ENCODE peak calls at places on chromosomes 6 and 20, in five cellular contexts. D is BJ, N is GM06990, O is GM12865, Y is WERI-Rb-1. B is an unnamed sample.

GRCh38 chr6:52547647-52548352 is 29.1 kb downstream of the TRAM2 start:
- DNase-seq in D (no peak), N (no peak), O (no peak), Y (no peak), B (no peak)

GRCh38 chr20:49482621-49483017 is at the start of gene KCNB1:
- DNase-seq in D (no peak), N (peak; percentile 16), O (peak; percentile 6), Y (peak; percentile 89), B (peak; percentile 40)

GRCh38 chr20:3765171-3765887 is 2.2 kb downstream of the ADISSP start:
- DNase-seq in D (no peak), N (no peak), O (no peak), Y (no peak), B (no peak)

GRCh38 chr6:25608562-25609174 is 43.3 kb upstream of the SCGN start:
- DNase-seq in D (no peak), N (no peak), O (no peak), Y (no peak), B (no peak)

GRCh38 chr6:121828567-121828966 is 393.1 kb downstream of the GJA1 start:
- DNase-seq in D (no peak), N (no peak), O (no peak), Y (no peak), B (no peak)

GRCh38 chr6:55963301-55963700 is 87.9 kb upstream of the BMP5 start:
- DNase-seq in D (no peak), N (no peak), O (no peak), Y (peak; percentile 28), B (peak; percentile 53)

GRCh38 chr6:159871241-159871640 is 19.5 kb upstream of the MAS1 start:
- DNase-seq in D (no peak), N (no peak), O (no peak), Y (no peak), B (no peak)

GRCh38 chr6:165884813-165885765 is 222.0 kb upstream of the PDE10A start:
- DNase-seq in D (no peak), N (peak; percentile 65), O (peak; percentile 79), Y (peak; percentile 71), B (peak; percentile 93)

GRCh38 chr6:25341923-25342619 is 62.9 kb downstream of the CARMIL1 start:
- DNase-seq in D (no peak), N (no peak), O (no peak), Y (no peak), B (no peak)

GRCh38 chr20:11379257-11380011 is 538.3 kb upstream of the BTBD3 start:
- DNase-seq in D (no peak), N (no peak), O (peak; percentile 70), Y (peak; percentile 99), B (peak; percentile 83)

GRCh38 chr6:30443657-30444450 is 45.5 kb upstream of the HLA-E start:
- DNase-seq in D (no peak), N (no peak), O (no peak), Y (no peak), B (no peak)

GRCh38 chr6:72825265-72825918 is 203.5 kb downstream of the KCNQ5 start:
- DNase-seq in D (no peak), N (no peak), O (peak; percentile 19), Y (no peak), B (no peak)

GRCh38 chr6:45609141-45609638 is 231.5 kb upstream of the SUPT3H start:
- DNase-seq in D (peak; percentile 92), N (no peak), O (no peak), Y (no peak), B (no peak)

GRCh38 chr6:64146094-64146493 is 510.5 kb downstream of the PHF3 start:
- DNase-seq in D (no peak), N (no peak), O (no peak), Y (no peak), B (no peak)

GRCh38 chr6:33853736-33854135 is 49.9 kb upstream of the MLN start:
- DNase-seq in D (no peak), N (no peak), O (no peak), Y (no peak), B (no peak)

GRCh38 chr6:82045965-82046756 is 201.4 kb downstream of the IBTK start:
- DNase-seq in D (peak; percentile 84), N (no peak), O (no peak), Y (no peak), B (no peak)

GRCh38 chr6:11909696-11910132 is 102.4 kb upstream of the HIVEP1 start:
- DNase-seq in D (peak; percentile 44), N (no peak), O (no peak), Y (no peak), B (no peak)

GRCh38 chr20:11982958-11983470 is 65.3 kb downstream of the BTBD3 start:
- DNase-seq in D (no peak), N (no peak), O (no peak), Y (no peak), B (no peak)

GRCh38 chr20:57076202-57076651 is 190.2 kb downstream of the BMP7 start:
- DNase-seq in D (peak; percentile 55), N (no peak), O (no peak), Y (no peak), B (no peak)

GRCh38 chr6:27293436-27294152 is 18.5 kb downstream of the POM121L2 start:
- DNase-seq in D (no peak), N (no peak), O (peak; percentile 53), Y (no peak), B (peak; percentile 47)

GRCh38 chr6:150865406-150866146 is at the start of gene MTHFD1L:
- DNase-seq in D (peak; percentile 45), N (peak; percentile 86), O (peak; percentile 88), Y (peak; percentile 85), B (peak; percentile 80)

GRCh38 chr20:51259455-51259854 is 236.5 kb upstream of the KCNG1 start:
- DNase-seq in D (no peak), N (no peak), O (no peak), Y (no peak), B (no peak)

GRCh38 chr20:5920581-5920980 is 29.8 kb downstream of the TRMT6 start:
- DNase-seq in D (no peak), N (no peak), O (no peak), Y (peak; percentile 13), B (no peak)

GRCh38 chr6:72080260-72080941 is 194.1 kb downstream of the RIMS1 start:
- DNase-seq in D (no peak), N (no peak), O (no peak), Y (no peak), B (no peak)

GRCh38 chr6:163661271-163661671 is 246.8 kb downstream of the QKI start:
- DNase-seq in D (no peak), N (peak; percentile 52), O (peak; percentile 50), Y (no peak), B (no peak)

GRCh38 chr6:123803456-123803861 is 206 bp upstream of the NKAIN2 start:
- DNase-seq in D (no peak), N (no peak), O (no peak), Y (no peak), B (no peak)

GRCh38 chr20:46250772-46251171 is 57.5 kb downstream of the CDH22 start:
- DNase-seq in D (no peak), N (no peak), O (no peak), Y (no peak), B (no peak)

GRCh38 chr20:46251211-46251673 is 57.1 kb downstream of the CDH22 start:
- DNase-seq in D (no peak), N (no peak), O (no peak), Y (no peak), B (no peak)

GRCh38 chr20:46255440-46256104 is 52.7 kb downstream of the CDH22 start:
- DNase-seq in D (no peak), N (no peak), O (peak; percentile 2), Y (peak; percentile 68), B (no peak)

GRCh38 chr20:46252352-46253091 is 55.8 kb downstream of the CDH22 start:
- DNase-seq in D (no peak), N (no peak), O (no peak), Y (no peak), B (no peak)

DNA sequence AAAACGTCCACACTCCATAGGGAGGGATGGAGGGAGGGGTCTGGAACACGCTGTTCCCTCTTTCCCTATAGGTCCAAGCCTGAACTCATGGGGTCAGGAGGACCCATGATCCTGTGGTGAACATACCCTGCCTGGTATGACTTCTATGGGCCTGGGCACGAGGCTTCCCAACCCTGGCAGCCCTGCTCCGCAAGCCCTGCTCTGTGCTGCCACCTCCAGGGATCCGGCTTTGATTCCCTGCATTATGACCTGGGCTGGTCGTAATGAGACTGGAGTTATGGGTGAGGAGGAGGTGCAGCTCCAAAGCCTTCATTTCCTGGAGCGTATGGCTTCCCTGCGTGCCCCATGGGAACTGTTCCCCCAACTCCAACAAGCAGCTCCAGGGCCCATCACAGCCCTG is 54.9 kb downstream of the CDH22 start:
- DNase-seq in D (no peak), N (no peak), O (no peak), Y (peak; percentile 77), B (peak; percentile 49)
- TF ChIP-seq CTCF in D (peak; percentile 12), N (no peak), O (no peak), Y (peak; percentile 77), B (no peak)

DNA sequence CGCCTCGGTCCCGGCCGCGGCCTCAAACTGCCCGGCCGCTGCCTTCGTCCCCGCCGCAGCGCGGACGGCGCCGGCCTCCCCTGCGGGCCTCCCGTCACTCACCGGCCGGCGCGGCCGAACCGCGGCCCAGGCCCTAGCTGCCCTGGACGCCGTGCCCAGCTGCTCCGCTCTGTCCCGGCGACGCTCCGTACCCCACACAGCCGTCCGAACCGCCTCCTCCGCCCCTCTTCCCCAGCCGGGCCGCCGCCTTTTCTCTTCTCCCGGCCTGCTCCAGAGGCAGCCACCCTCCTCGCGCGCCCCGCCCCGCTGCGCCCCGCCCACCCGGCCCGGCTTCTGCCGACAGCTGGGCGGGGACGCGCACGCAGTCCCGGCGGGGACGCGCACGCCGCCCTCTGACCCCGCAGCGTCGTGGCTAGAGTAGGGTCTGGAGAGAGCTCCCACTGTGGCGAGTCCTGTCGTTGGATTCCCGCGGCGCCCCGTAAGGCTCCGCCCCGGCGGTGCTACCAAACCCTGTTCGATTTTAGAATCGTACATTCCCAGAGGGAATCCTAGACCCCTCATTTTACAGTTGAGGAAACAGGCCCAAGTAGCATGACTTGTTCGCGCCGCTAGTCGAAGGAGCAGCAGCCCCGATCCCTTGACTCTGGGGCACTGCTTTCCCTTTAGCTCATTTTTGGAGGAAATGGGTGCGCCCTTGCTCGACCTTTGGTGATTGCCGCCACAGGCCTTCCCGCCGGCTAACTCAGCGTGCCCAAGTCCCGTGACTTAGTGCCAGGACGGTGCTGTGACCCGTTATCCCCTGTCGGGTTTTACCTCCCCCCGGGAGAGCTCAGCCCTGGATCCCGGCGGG is at the start of gene FBXO30:
- DNase-seq in D (no peak), N (peak; percentile 95), O (peak; percentile 94), Y (peak; percentile 87), B (peak; percentile 94)
- TF ChIP-seq CTCF in D (peak; percentile 17), N (no peak), O (no peak), Y (no peak), B (no peak)

GRCh38 chr6:14348389-14348788 is 230.8 kb downstream of the CD83 start:
- DNase-seq in D (no peak), N (no peak), O (no peak), Y (no peak), B (no peak)
- TF ChIP-seq CTCF in D (no peak), N (no peak), O (no peak), Y (no peak), B (no peak)

DNA sequence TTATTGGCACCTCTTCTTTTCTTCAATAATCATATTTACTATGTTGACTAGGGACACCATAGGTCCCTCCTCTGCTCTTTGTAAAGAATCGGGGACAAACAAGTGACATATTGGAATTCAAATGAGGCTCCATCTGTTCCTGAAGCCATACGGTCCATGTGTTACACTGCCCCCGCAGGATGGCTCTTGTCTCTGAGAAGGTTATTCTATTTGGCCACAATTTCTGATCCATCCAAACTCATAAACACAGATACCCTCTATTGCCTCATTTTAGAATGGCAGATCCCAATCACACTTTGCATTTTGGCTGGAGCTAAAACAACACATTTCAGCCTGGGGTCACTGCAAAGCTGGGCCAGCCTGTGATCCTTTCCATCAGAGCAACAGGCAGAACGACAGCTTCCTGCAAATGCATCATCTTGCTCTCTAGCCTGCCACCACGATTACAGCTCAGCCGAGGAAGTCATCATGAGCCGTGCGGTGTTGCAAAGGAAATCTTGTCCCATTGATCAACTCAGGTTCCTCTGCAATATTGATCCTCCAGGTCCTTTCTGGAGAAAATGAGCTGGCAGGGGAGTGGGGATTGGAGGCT is 73.2 kb downstream of the AGPAT4 start:
- DNase-seq in D (no peak), N (no peak), O (no peak), Y (peak; percentile 35), B (peak; percentile 47)
- TF ChIP-seq CTCF in D (no peak), N (no peak), O (no peak), Y (peak; percentile 48), B (no peak)